ENCODE peak calls at places on chromosomes 1 and 21, in ten cellular contexts. T is cardiac fibroblast, B is HFF-Myc, G is adipocyte, E is Peyer's patch, I is tibial artery, D is GM12865, W is pancreas, U is kidney, F is IMR-90. R is an unnamed sample.

GRCh38 chr1:245365071-245365470 is 210.3 kb downstream of the KIF26B start:
- DNase-seq in F (no peak), I (no peak), W (no peak), T (no peak), B (no peak), G (no peak), D (no peak), U (no peak), E (no peak), R (no peak)

GRCh38 chr21:33618407-33618806 is 23.1 kb downstream of the CRYZL1 start:
- DNase-seq in W (no peak), E (no peak), G (no peak), I (no peak), B (no peak), D (no peak), F (no peak), U (no peak), T (no peak), R (no peak)

GRCh38 chr1:164587617-164588367 is 28.8 kb downstream of the PBX1 start:
- DNase-seq in G (no peak), D (no peak), I (no peak), U (no peak), B (no peak), T (no peak), F (no peak), W (no peak), E (no peak), R (no peak)

GRCh38 chr21:43611598-43612369 is 47.5 kb downstream of the HSF2BP start:
- DNase-seq in B (no peak), U (peak; percentile 83), I (peak; percentile 71), D (peak; percentile 65), E (peak; percentile 88), W (peak; percentile 66), F (peak; percentile 95), T (peak; percentile 75), G (peak; percentile 82), R (peak; percentile 89)

GRCh38 chr21:43644609-43645008 is 14.7 kb downstream of the HSF2BP start:
- DNase-seq in B (no peak), D (no peak), U (no peak), E (no peak), G (peak; percentile 52), F (peak; percentile 67), W (no peak), T (peak; percentile 65), I (peak; percentile 29), R (no peak)

GRCh38 chr1:34845131-34845901 is 14.2 kb downstream of the SMIM12 start:
- DNase-seq in B (no peak), F (no peak), G (no peak), E (no peak), D (no peak), I (no peak), W (no peak), U (no peak), T (no peak), R (peak; percentile 30)

GRCh38 chr1:204545202-204545601 is 29.0 kb downstream of the MDM4 start:
- DNase-seq in F (peak; percentile 58), E (no peak), T (no peak), G (peak; percentile 60), D (no peak), I (no peak), B (no peak), U (no peak), W (no peak), R (no peak)

GRCh38 chr1:246534114-246534513 is 27.0 kb upstream of the SMYD3 start:
- DNase-seq in T (no peak), U (no peak), W (no peak), D (no peak), G (no peak), I (no peak), F (no peak), E (no peak), B (no peak), R (no peak)

GRCh38 chr1:61743716-61744620 is 1.7 kb downstream of the PATJ start:
- DNase-seq in F (peak; percentile 8), I (no peak), E (peak; percentile 55), D (no peak), U (no peak), T (no peak), W (no peak), G (peak; percentile 34), B (no peak), R (no peak)
- H3K4me3 ChIP-seq in F (no peak overlapping the region), I (peak overlapping the region; percentile 72), E (no peak overlapping the region), D (no peak overlapping the region), U (peak overlapping the region; percentile 81), T (no peak overlapping the region), W (no peak overlapping the region), G (peak overlapping the region; percentile 77), B (no peak overlapping the region), R (peak overlapping the region; percentile 91)

GRCh38 chr1:20684050-20684620 is 23.0 kb upstream of the DDOST start:
- DNase-seq in G (no peak), U (no peak), W (no peak), D (no peak), B (no peak), E (no peak), T (no peak), F (no peak), I (no peak), R (no peak)
- H3K4me3 ChIP-seq in G (no peak overlapping the region), U (peak overlapping the region; percentile 55), W (no peak overlapping the region), D (no peak overlapping the region), B (no peak overlapping the region), E (no peak overlapping the region), T (no peak overlapping the region), F (no peak overlapping the region), I (no peak overlapping the region), R (no peak overlapping the region)

DNA sequence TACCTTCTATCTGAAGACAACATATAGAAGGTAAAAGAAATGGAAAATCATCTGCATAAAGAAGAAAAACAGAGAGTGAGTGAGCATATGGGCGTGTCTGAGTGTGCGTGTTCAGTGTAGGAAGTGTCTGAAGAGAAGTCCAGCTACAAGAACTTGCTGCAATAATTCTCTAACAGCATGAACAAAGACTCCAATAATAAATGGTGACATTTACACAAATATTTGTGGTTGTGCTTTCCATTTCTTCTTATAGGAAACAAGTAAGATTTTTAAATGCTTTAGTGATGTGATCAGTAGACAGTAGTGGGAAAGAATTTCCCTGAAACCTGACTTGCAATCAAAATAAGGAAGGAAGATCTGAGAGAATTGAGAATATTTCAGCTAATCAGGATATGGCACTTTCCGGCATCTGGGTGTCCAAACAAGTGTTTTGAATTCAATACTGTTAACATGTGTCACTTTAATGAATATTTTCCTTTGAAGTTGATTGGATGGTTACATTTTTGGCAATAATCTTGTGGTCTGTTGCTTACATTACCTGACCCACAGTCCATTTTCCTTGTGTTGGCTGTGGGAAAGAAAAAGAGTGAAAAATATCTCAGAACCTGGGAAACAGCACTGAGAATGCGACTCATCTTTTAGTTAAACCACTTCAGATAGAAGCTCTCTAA is 154.0 kb downstream of the TGFB2 start:
- DNase-seq in W (no peak), I (no peak), F (peak; percentile 79), E (no peak), T (peak; percentile 62), D (no peak), B (peak; percentile 89), U (no peak), G (peak; percentile 80), R (no peak)
- H3K4me3 ChIP-seq in W (no peak overlapping the region), I (peak overlapping the region; percentile 43), F (peak overlapping the region; percentile 52), E (peak overlapping the region; percentile 8), T (peak overlapping the region; percentile 49), D (no peak overlapping the region), B (peak overlapping the region; percentile 32), U (peak overlapping the region; percentile 27), G (peak overlapping the region; percentile 76), R (peak overlapping the region; percentile 40)

GRCh38 chr1:1361233-1361981 is 3.1 kb upstream of the MXRA8 start:
- DNase-seq in U (no peak), T (no peak), E (no peak), W (peak; percentile 17), G (peak; percentile 41), F (no peak), B (no peak), I (no peak), D (no peak), R (no peak)
- H3K4me3 ChIP-seq in U (no peak overlapping the region), T (no peak overlapping the region), E (no peak overlapping the region), W (no peak overlapping the region), G (peak overlapping the region; percentile 68), F (no peak overlapping the region), B (no peak overlapping the region), I (no peak overlapping the region), D (no peak overlapping the region), R (no peak overlapping the region)

GRCh38 chr1:236808564-236809130 is 13.6 kb downstream of the MTR start:
- DNase-seq in T (peak; percentile 19), F (peak; percentile 21), G (no peak), E (peak; percentile 58), B (no peak), W (no peak), U (no peak), I (no peak), D (no peak), R (no peak)
- H3K4me3 ChIP-seq in T (no peak overlapping the region), F (no peak overlapping the region), G (no peak overlapping the region), E (no peak overlapping the region), B (no peak overlapping the region), W (no peak overlapping the region), U (peak overlapping the region; percentile 13), I (no peak overlapping the region), D (no peak overlapping the region), R (no peak overlapping the region)

GRCh38 chr1:112393634-112393976 is 2.4 kb upstream of the CTTNBP2NL start:
- DNase-seq in T (peak; percentile 77), F (no peak), B (no peak), D (no peak), W (no peak), E (no peak), I (no peak), G (no peak), U (no peak), R (no peak)

GRCh38 chr1:112389689-112390088 is 6.3 kb upstream of the CTTNBP2NL start:
- DNase-seq in T (peak; percentile 14), B (no peak), G (no peak), U (no peak), D (no peak), E (no peak), W (no peak), F (no peak), I (no peak), R (no peak)

GRCh38 chr1:112388436-112388835 is 7.6 kb upstream of the CTTNBP2NL start:
- DNase-seq in T (peak; percentile 35), B (no peak), W (no peak), F (peak; percentile 63), G (no peak), U (no peak), E (no peak), I (no peak), D (no peak), R (no peak)

GRCh38 chr1:112391603-112391940 is 4.4 kb upstream of the CTTNBP2NL start:
- DNase-seq in W (no peak), I (no peak), U (no peak), B (no peak), G (no peak), T (no peak), E (no peak), F (no peak), D (no peak), R (no peak)

GRCh38 chr1:112390775-112391602 is 5.0 kb upstream of the CTTNBP2NL start:
- DNase-seq in G (peak; percentile 98), I (peak; percentile 94), T (peak; percentile 96), D (peak; percentile 89), U (peak; percentile 92), F (peak; percentile 90), E (peak; percentile 96), W (peak; percentile 86), B (peak; percentile 88), R (peak; percentile 98)
- H3K4me3 ChIP-seq in G (peak overlapping the region; percentile 81), I (peak overlapping the region; percentile 47), T (peak overlapping the region; percentile 50), D (peak overlapping the region; percentile 61), U (peak overlapping the region; percentile 63), F (peak overlapping the region; percentile 13), E (peak overlapping the region; percentile 49), W (no peak overlapping the region), B (peak overlapping the region; percentile 18), R (peak overlapping the region; percentile 50)